ENCODE peak calls at places on chromosomes 1 and 21, in seven cellular contexts. N is mucosa of descending colon; T is activated CD4-positive, CD25-positive, alpha-beta regulatory T cell treated with anti-CD3 and anti-CD28 coated beads, Interleukin-2, amount 50 U/mL, for 72 hours; W is CD8-positive, alpha-beta memory T cell; H is WTC11; J is GM12892; D is HepG2. L is an unnamed sample.

GRCh38 chr1:161081151-161081405 is 8.3 kb downstream of the NECTIN4 start:
- DNase-seq in T (no peak), D (no peak), J (no peak), W (no peak), N (no peak), H (no peak), L (no peak)

GRCh38 chr1:92538048-92538412 is 51.3 kb upstream of the GFI1 start:
- DNase-seq in D (no peak), N (no peak), W (no peak), T (no peak), J (no peak), H (no peak), L (no peak)

GRCh38 chr1:207017615-207018559 is 14.7 kb downstream of the C1orf116 start:
- DNase-seq in T (no peak), H (no peak), D (no peak), W (no peak), J (no peak), N (no peak), L (peak; percentile 39)

GRCh38 chr1:225508538-225509375 is 80.9 kb upstream of the LBR start:
- DNase-seq in N (no peak), H (no peak), W (no peak), D (peak; percentile 89), T (no peak), J (no peak), L (no peak)

GRCh38 chr1:51690285-51690961 is 73.5 kb downstream of the OSBPL9 start:
- DNase-seq in W (no peak), H (no peak), N (no peak), D (peak; percentile 99), J (no peak), T (no peak), L (no peak)

GRCh38 chr1:228417471-228418203 is 976 bp upstream of the TRIM17 start:
- DNase-seq in T (no peak), H (no peak), D (no peak), N (no peak), J (no peak), W (no peak), L (no peak)

GRCh38 chr1:172902200-172902599 is 148.5 kb downstream of the TNFSF18 start:
- DNase-seq in J (no peak), D (no peak), H (no peak), T (no peak), N (no peak), W (no peak), L (no peak)

GRCh38 chr1:203305809-203306088 is 430 bp downstream of the BTG2 start:
- DNase-seq in N (no peak), J (no peak), T (no peak), H (no peak), D (no peak), W (no peak), L (peak; percentile 56)

GRCh38 chr1:241440904-241441303 is 78.7 kb downstream of the FH start:
- DNase-seq in N (no peak), D (no peak), H (no peak), J (no peak), T (no peak), W (no peak), L (no peak)

GRCh38 chr1:245956225-245956624 is 550.9 kb downstream of the SMYD3 start:
- DNase-seq in J (no peak), W (no peak), H (no peak), D (no peak), T (peak; percentile 46), N (no peak), L (no peak)

GRCh38 chr1:229434641-229435051 is 752 bp upstream of the ACTA1 start:
- DNase-seq in T (no peak), W (no peak), J (no peak), H (peak; percentile 62), N (no peak), D (no peak), L (no peak)

GRCh38 chr1:208148380-208148779 is 95.8 kb downstream of the PLXNA2 start:
- DNase-seq in H (no peak), T (no peak), D (no peak), N (no peak), J (no peak), W (no peak), L (no peak)

GRCh38 chr1:201401700-201402099 is 2.6 kb upstream of the LAD1 start:
- DNase-seq in T (no peak), D (no peak), H (no peak), W (no peak), J (no peak), N (no peak), L (no peak)

GRCh38 chr1:196148367-196148970 is 459.8 kb downstream of the KCNT2 start:
- DNase-seq in T (no peak), W (no peak), N (no peak), D (peak; percentile 6), H (no peak), J (no peak), L (no peak)

GRCh38 chr1:87149166-87150065 is 179.3 kb upstream of the LMO4 start:
- DNase-seq in T (no peak), J (no peak), H (no peak), D (no peak), W (no peak), N (no peak), L (no peak)

GRCh38 chr1:246425139-246425794 is 81.8 kb downstream of the SMYD3 start:
- DNase-seq in N (no peak), D (no peak), J (no peak), T (no peak), H (no peak), W (no peak), L (no peak)

GRCh38 chr1:210882414-210883221 is 251.3 kb downstream of the KCNH1 start:
- DNase-seq in T (no peak), W (no peak), H (no peak), J (no peak), N (no peak), D (no peak), L (no peak)

GRCh38 chr1:3275471-3276340 is 178.8 kb upstream of the ARHGEF16 start:
- DNase-seq in T (no peak), J (no peak), H (no peak), D (no peak), W (no peak), N (no peak), L (no peak)

GRCh38 chr1:177274687-177275211 is 104.0 kb downstream of the BRINP2 start:
- DNase-seq in H (no peak), D (no peak), T (no peak), J (no peak), N (no peak), W (no peak), L (no peak)

GRCh38 chr21:39317134-39318090 is 4.0 kb upstream of the BRWD1 start:
- DNase-seq in W (no peak), T (no peak), D (no peak), J (no peak), N (no peak), H (no peak), L (peak; percentile 15)

GRCh38 chr1:160168609-160169369 is 17.4 kb downstream of the ATP1A4 start:
- DNase-seq in H (peak; percentile 63), T (no peak), N (no peak), W (no peak), D (no peak), J (no peak), L (no peak)

GRCh38 chr21:38277501-38278111 is 20.8 kb downstream of the KCNJ15 start:
- DNase-seq in D (no peak), J (no peak), H (no peak), N (no peak), T (no peak), W (no peak), L (no peak)

GRCh38 chr1:43533615-43534014 is 2.9 kb downstream of the PTPRF start:
- DNase-seq in D (no peak), J (no peak), H (no peak), N (peak; percentile 42), W (no peak), T (no peak), L (peak; percentile 13)

GRCh38 chr1:156368889-156369684 is at the start of gene RHBG:
- DNase-seq in D (peak; percentile 48), J (peak; percentile 7), W (no peak), N (peak; percentile 80), T (no peak), H (peak; percentile 86), L (peak; percentile 79)

GRCh38 chr1:8598783-8599182 is 218.7 kb downstream of the RERE start:
- DNase-seq in J (no peak), H (no peak), W (no peak), N (no peak), T (no peak), D (no peak), L (no peak)

GRCh38 chr1:108570128-108570527 is 10.2 kb downstream of the EEIG2 start:
- DNase-seq in W (no peak), J (no peak), T (no peak), D (peak; percentile 25), N (no peak), H (no peak), L (no peak)

GRCh38 chr1:109789771-109790170 is 26.0 kb upstream of the EPS8L3 start:
- DNase-seq in N (no peak), W (no peak), D (no peak), J (no peak), T (peak; percentile 29), H (no peak), L (peak; percentile 19)

GRCh38 chr21:31310750-31311149 is 33.3 kb downstream of the TIAM1 start:
- DNase-seq in H (no peak), N (no peak), W (no peak), D (no peak), T (no peak), J (no peak), L (no peak)

GRCh38 chr1:152397474-152397873 is 16.6 kb downstream of the CRNN start:
- DNase-seq in H (no peak), D (peak; percentile 4), J (no peak), W (no peak), N (no peak), T (no peak), L (no peak)

GRCh38 chr1:208093754-208094719 is 150.1 kb downstream of the PLXNA2 start:
- DNase-seq in W (peak; percentile 13), J (peak; percentile 37), D (peak; percentile 50), N (peak; percentile 72), T (peak; percentile 62), H (peak; percentile 89), L (peak; percentile 50)

GRCh38 chr21:44726803-44727202 is 15.4 kb upstream of the TSPEAR start:
- DNase-seq in W (no peak), H (no peak), N (no peak), T (no peak), J (no peak), D (no peak), L (no peak)